ENCODE peak calls at places on chromosomes 16 and 17, in seven cellular contexts. N, H, G, T, J, P and M are unnamed samples.

GRCh38 chr16:52435573-52435972 is 111.4 kb downstream of the TOX3 start:
- DNase-seq in N (no peak), H (no peak), G (no peak), T (peak), J (no peak), P (no peak), M (no peak)

GRCh38 chr17:19958023-19958422 is 19.6 kb downstream of the AKAP10 start:
- DNase-seq in N (no peak), H (no peak), G (peak), T (no peak), J (no peak), P (peak), M (peak)

GRCh38 chr17:50830298-50830697 is 5.1 kb upstream of the WFIKKN2 start:
- DNase-seq in N (no peak), H (no peak), G (no peak), T (no peak), J (no peak), P (no peak), M (no peak)

GRCh38 chr16:50607447-50607846 is 59.3 kb downstream of the NKD1 start:
- DNase-seq in N (no peak), H (no peak), G (no peak), T (no peak), J (no peak), P (no peak), M (no peak)

GRCh38 chr17:13287226-13287625 is 269.4 kb upstream of the ELAC2 start:
- DNase-seq in N (no peak), H (no peak), G (no peak), T (no peak), J (no peak), P (no peak), M (no peak)

GRCh38 chr17:61139219-61139618 is 260.4 kb upstream of the TBX2 start:
- DNase-seq in N (peak), H (peak), G (peak), T (peak), J (no peak), P (peak), M (peak)

GRCh38 chr16:50172195-50172922 is 19.3 kb downstream of the TENT4B start:
- DNase-seq in N (no peak), H (no peak), G (no peak), T (no peak), J (no peak), P (no peak), M (no peak)

GRCh38 chr16:12708266-12708665 is 95.4 kb downstream of the CPPED1 start:
- DNase-seq in N (no peak), H (no peak), G (no peak), T (no peak), J (no peak), P (no peak), M (no peak)

GRCh38 chr17:15662726-15663125 is 21.4 kb downstream of the TRIM16 start:
- DNase-seq in N (no peak), H (no peak), G (no peak), T (no peak), J (no peak), P (no peak), M (no peak)

GRCh38 chr17:5971969-5972368 is 98.2 kb upstream of the WSCD1 start:
- DNase-seq in N (no peak), H (no peak), G (no peak), T (no peak), J (no peak), P (no peak), M (no peak)

GRCh38 chr17:32769846-32770245 is 107.1 kb downstream of the MYO1D start:
- DNase-seq in N (no peak), H (no peak), G (no peak), T (peak), J (no peak), P (no peak), M (no peak)
- TF ChIP-seq CTCF in N (no peak), H (no peak), G (no peak), T (peak), J (peak), P (no peak), M (peak)

GRCh38 chr16:24685539-24686432 is 43.7 kb upstream of the TNRC6A start:
- DNase-seq in N (no peak), H (no peak), G (no peak), T (peak), J (peak), P (peak), M (peak)

GRCh38 chr16:24692854-24693253 is 36.6 kb upstream of the TNRC6A start:
- DNase-seq in N (no peak), H (no peak), G (no peak), T (no peak), J (no peak), P (no peak), M (no peak)

GRCh38 chr16:24686678-24687077 is 42.8 kb upstream of the TNRC6A start:
- DNase-seq in N (no peak), H (no peak), G (no peak), T (no peak), J (peak), P (no peak), M (no peak)

GRCh38 chr16:24688359-24688758 is 41.1 kb upstream of the TNRC6A start:
- DNase-seq in N (no peak), H (no peak), G (no peak), T (no peak), J (no peak), P (no peak), M (no peak)

GRCh38 chr16:24689128-24689527 is 40.3 kb upstream of the TNRC6A start:
- DNase-seq in N (no peak), H (no peak), G (no peak), T (no peak), J (peak), P (peak), M (peak)
- TF ChIP-seq CTCF in N (no peak), H (no peak), G (peak), T (no peak), J (peak), P (peak), M (peak)

DNA sequence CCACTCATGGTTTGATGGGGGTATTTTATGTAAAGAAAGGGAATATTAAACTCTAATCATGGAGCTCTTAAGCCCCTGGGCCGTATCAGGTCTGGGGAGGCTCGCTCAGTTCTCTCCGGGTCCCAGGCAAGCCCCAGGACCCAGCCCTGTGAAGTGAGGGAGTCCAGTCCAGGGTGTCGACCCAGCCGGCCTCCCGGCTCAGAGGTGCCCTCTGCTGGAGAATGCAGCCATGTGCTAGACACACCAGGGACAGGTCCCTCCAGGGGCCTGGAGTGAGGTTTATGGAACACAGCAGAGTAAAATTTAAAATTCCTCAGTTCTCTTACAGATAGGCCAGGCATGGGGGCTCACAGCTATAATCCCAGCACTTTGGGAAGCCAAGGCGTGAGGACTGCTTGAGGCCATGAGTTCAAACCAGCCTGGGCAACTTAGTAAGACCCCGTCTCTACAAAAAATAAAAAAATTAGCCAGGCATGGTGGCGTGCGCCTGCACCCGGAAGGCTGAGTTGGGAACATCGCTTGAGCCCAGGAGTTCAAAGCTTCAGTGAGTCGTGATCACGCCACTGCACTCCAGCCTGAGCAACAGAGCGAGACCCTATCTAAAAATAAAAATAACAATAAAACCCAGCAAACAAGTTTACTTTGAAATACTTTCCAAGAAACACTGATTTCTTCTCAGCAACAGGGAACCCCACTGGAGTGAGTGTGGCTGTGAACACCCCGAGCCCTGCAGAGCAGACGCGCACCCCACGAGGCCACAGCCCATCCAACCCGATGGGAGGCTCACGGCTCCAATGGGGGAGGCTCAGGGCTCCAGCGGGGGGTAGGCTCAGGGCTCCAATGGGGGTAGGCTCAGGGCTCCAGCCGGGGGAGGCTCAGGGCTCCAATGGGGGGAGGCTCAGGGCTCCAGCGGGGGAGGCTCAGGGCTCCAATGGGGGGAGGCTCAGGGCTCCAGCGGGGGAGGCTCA is 72.2 kb downstream of the ZNF778 start:
- DNase-seq in N (peak), H (peak), G (peak), T (peak), J (peak), P (peak), M (peak)
- TF ChIP-seq CTCF in N (peak), H (peak), G (peak), T (peak), J (peak), P (peak), M (peak)

DNA sequence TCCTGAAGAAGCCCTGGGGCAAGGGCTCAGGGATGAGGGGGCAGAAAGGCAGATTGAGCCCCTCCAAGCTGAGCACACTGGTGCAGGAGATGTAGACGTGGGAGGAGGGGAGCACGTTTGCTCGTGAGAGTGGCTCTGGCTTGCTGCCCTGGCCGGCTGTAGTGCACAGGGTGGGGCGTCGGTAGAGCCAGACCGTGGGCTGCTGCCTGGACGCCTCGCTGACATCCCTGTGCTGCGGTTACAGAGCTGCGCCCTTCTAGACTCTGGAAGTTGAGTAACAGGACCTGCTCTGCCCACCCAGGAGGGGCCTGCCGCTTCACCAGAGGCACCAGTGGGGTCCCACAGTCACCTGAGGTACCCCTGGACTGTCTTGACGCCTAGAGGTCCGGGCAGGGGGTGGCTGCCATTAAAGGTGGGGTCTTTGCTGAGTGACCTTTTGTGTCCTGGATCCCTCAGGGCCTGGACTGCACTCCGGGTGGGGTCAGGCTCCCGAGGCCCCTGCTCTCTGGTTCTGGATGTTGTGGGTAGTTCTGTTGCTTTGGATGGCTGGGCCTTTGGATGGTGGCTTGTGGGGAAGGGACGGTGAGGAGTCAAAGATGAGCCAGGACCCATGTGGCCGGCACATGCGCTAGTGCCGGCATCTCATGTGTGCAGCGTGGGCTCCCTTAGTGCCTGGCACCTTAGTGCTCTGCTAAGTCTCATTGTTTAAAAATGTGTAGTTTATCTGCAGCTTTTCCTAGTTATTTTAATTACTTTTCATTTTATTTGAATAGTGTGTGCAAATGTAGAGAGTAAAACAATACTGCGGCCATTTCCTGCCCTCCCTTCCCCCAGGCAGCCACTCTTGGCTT is 41.7 kb downstream of the PGS1 start:
- DNase-seq in N (no peak), H (no peak), G (no peak), T (no peak), J (no peak), P (no peak), M (peak)
- TF ChIP-seq CTCF in N (no peak), H (no peak), G (no peak), T (no peak), J (no peak), P (no peak), M (no peak)

GRCh38 chr17:46061435-46061834 is 62.4 kb downstream of the STH start:
- DNase-seq in N (no peak), H (no peak), G (no peak), T (no peak), J (no peak), P (no peak), M (peak)
- TF ChIP-seq CTCF in N (peak), H (peak), G (peak), T (peak), J (peak), P (peak), M (peak)

GRCh38 chr16:30874821-30875717 is 18.8 kb downstream of the BCL7C start:
- DNase-seq in N (peak), H (peak), G (peak), T (peak), J (peak), P (peak), M (peak)
- TF ChIP-seq CTCF in N (no peak), H (no peak), G (no peak), T (no peak), J (no peak), P (peak), M (no peak)

GRCh38 chr17:78341559-78342437 is 18.1 kb downstream of the SOCS3 start:
- DNase-seq in N (no peak), H (no peak), G (no peak), T (peak), J (peak), P (peak), M (peak)
- TF ChIP-seq CTCF in N (no peak), H (no peak), G (no peak), T (no peak), J (no peak), P (peak), M (no peak)